ENCODE peak calls at places on chromosome 14, in six cellular contexts. G, Y, Z, B, D and F are unnamed samples. For H3K4me1, the result is how much of the 10 kb centered on the place peaks cover.

GRCh38 chr14:34628681-34629135 is 1.2 kb downstream of the SNX6 start:
- DNase-seq in Y (no peak), Z (no peak), G (peak), D (peak), B (peak), F (peak)

GRCh38 chr14:74418031-74418430 is 8.0 kb downstream of the SYNDIG1L start:
- DNase-seq in Y (no peak), B (no peak), D (no peak), G (no peak), Z (no peak), F (no peak)

GRCh38 chr14:69886843-69887242 is 7.6 kb downstream of the SMOC1 start:
- DNase-seq in B (peak), G (no peak), Y (no peak), Z (no peak), D (no peak), F (no peak)

GRCh38 chr14:26621366-26621765 is 23.5 kb upstream of the NOVA1 start:
- DNase-seq in D (no peak), B (no peak), Z (no peak), G (no peak), Y (no peak), F (no peak)

GRCh38 chr14:73824116-73824515 is 27.5 kb upstream of the PTGR2 start:
- DNase-seq in B (no peak), D (no peak), Z (no peak), G (no peak), Y (peak), F (peak)

GRCh38 chr14:42428996-42429395 is 822.3 kb downstream of the LRFN5 start:
- DNase-seq in B (no peak), Z (no peak), Y (no peak), G (no peak), D (no peak), F (no peak)

GRCh38 chr14:94227029-94227428 is 52.9 kb downstream of the PPP4R4 start:
- DNase-seq in D (no peak), G (no peak), Z (no peak), B (peak), Y (no peak), F (no peak)

GRCh38 chr14:96038920-96039632 is at the start of gene C14orf132:
- DNase-seq in B (peak), Y (peak), Z (peak), D (peak), G (peak), F (peak)

GRCh38 chr14:60220084-60220483 is 28.9 kb upstream of the PPM1A start:
- DNase-seq in B (no peak), Y (no peak), D (no peak), Z (no peak), G (no peak), F (no peak)

GRCh38 chr14:103280278-103280917 is 53.6 kb upstream of the EIF5 start:
- DNase-seq in Z (no peak), Y (no peak), B (no peak), G (no peak), D (no peak), F (no peak)

GRCh38 chr14:96178674-96179321 is 25.8 kb upstream of the BDKRB2 start:
- DNase-seq in B (peak), D (no peak), G (no peak), Z (no peak), Y (peak), F (no peak)

GRCh38 chr14:49875640-49876198 is 17.2 kb upstream of the ARF6 start:
- DNase-seq in B (no peak), G (no peak), Y (no peak), Z (no peak), D (no peak), F (no peak)

GRCh38 chr14:49882826-49883694 is 9.8 kb upstream of the ARF6 start:
- DNase-seq in D (no peak), Y (no peak), B (no peak), G (no peak), Z (no peak), F (no peak)

GRCh38 chr14:32940066-32940651 is 1.5 kb downstream of the NPAS3 start:
- DNase-seq in G (no peak), Z (no peak), D (no peak), Y (no peak), B (no peak), F (peak)

GRCh38 chr14:51367600-51367931 is 127.5 kb downstream of the TMX1 start:
- DNase-seq in D (no peak), B (peak), Z (peak), Y (no peak), G (no peak), F (no peak)

GRCh38 chr14:61891251-61891650 is 129.0 kb downstream of the SNAPC1 start:
- DNase-seq in Y (no peak), Z (no peak), D (no peak), G (no peak), B (peak), F (no peak)

GRCh38 chr14:101200008-101200649 is 296.6 kb upstream of the RTL1 start:
- DNase-seq in D (no peak), Z (no peak), B (no peak), G (no peak), Y (peak), F (no peak)

GRCh38 chr14:104290756-104291122 is 152.4 kb downstream of the KIF26A start:
- DNase-seq in Y (no peak), D (no peak), Z (no peak), G (no peak), B (no peak), F (peak)

GRCh38 chr14:94144765-94145164 is 15.4 kb upstream of the IFI27L2 start:
- DNase-seq in D (no peak), B (no peak), G (no peak), Y (no peak), Z (no peak), F (no peak)

GRCh38 chr14:35335388-35336092 is 43.4 kb downstream of the PSMA6 start:
- DNase-seq in B (no peak), D (peak), Y (no peak), Z (no peak), G (no peak), F (peak)

GRCh38 chr14:77067632-77068514 is 30.2 kb upstream of the CIPC start:
- DNase-seq in Y (peak), Z (peak), B (peak), D (peak), G (peak), F (peak)

GRCh38 chr14:62988967-62989366 is 56.3 kb downstream of the KCNH5 start:
- DNase-seq in G (no peak), Y (no peak), Z (no peak), D (no peak), B (peak), F (no peak)

GRCh38 chr14:103696027-103696402 is 19.2 kb downstream of the XRCC3 start:
- DNase-seq in G (no peak), B (no peak), Y (peak), D (no peak), Z (no peak), F (no peak)

GRCh38 chr14:97329701-97330100 is 532.5 kb downstream of the VRK1 start:
- DNase-seq in Y (no peak), D (no peak), Z (no peak), B (no peak), G (no peak), F (no peak)

GRCh38 chr14:58572092-58572853 is 65.5 kb upstream of the DACT1 start:
- DNase-seq in G (no peak), B (peak), Y (no peak), D (peak), Z (no peak), F (no peak)

GRCh38 chr14:55938249-55938791 is 179.9 kb upstream of the PELI2 start:
- DNase-seq in D (no peak), Y (no peak), B (peak), G (no peak), Z (no peak), F (no peak)

GRCh38 chr14:35400707-35401421 is 3.7 kb downstream of the NFKBIA start:
- DNase-seq in Y (peak), G (no peak), B (no peak), D (no peak), Z (no peak), F (peak)

GRCh38 chr14:75315143-75315542 is 36.5 kb downstream of the FOS start:
- DNase-seq in G (no peak), Z (no peak), D (no peak), Y (no peak), B (peak), F (peak)

GRCh38 chr14:73764881-73765280 is 50.7 kb upstream of the PNMA1 start:
- DNase-seq in D (no peak), G (no peak), Y (peak), Z (peak), B (no peak), F (peak)

GRCh38 chr14:99143793-99144192 is 128.2 kb downstream of the BCL11B start:
- DNase-seq in G (no peak), D (peak), Z (no peak), B (no peak), Y (no peak), F (no peak)

GRCh38 chr14:103542545-103543088 is 13.6 kb downstream of the TRMT61A start:
- DNase-seq in B (no peak), Z (no peak), G (no peak), D (no peak), Y (peak), F (no peak)

GRCh38 chr14:105933238-105933637 is 406.9 kb downstream of the TMEM121 start:
- DNase-seq in Z (no peak), Y (no peak), G (no peak), D (no peak), B (no peak), F (no peak)

GRCh38 chr14:105930572-105930971 is 404.2 kb downstream of the TMEM121 start:
- DNase-seq in Z (no peak), Y (peak), G (peak), B (no peak), D (no peak), F (no peak)

GRCh38 chr14:105929327-105930081 is 403.1 kb downstream of the TMEM121 start:
- DNase-seq in Z (no peak), G (peak), Y (peak), B (no peak), D (no peak), F (no peak)

GRCh38 chr14:105935384-105935783 is 409.0 kb downstream of the TMEM121 start:
- DNase-seq in D (no peak), G (no peak), Z (no peak), B (no peak), Y (no peak), F (no peak)

GRCh38 chr14:105931808-105932483 is 405.6 kb downstream of the TMEM121 start:
- DNase-seq in G (peak), Z (no peak), Y (no peak), D (peak), B (no peak), F (no peak)
- TF ChIP-seq CTCF in G (peak), Z (no peak), Y (no peak), D (peak), B (no peak), F (no peak)

GRCh38 chr14:22835505-22835904 is 880 bp upstream of the MMP14 start:
- DNase-seq in B (no peak), G (no peak), Z (no peak), D (no peak), Y (no peak), F (no peak)

GRCh38 chr14:22838631-22839041 is 2.3 kb downstream of the MMP14 start:
- DNase-seq in Z (no peak), D (no peak), G (no peak), B (peak), Y (no peak), F (peak)

GRCh38 chr14:22837059-22837749 is 819 bp downstream of the MMP14 start:
- DNase-seq in D (no peak), Y (peak), B (peak), Z (no peak), G (peak), F (peak)

GRCh38 chr14:22837750-22838538 is 1.6 kb downstream of the MMP14 start:
- DNase-seq in B (peak), Z (peak), G (no peak), D (no peak), Y (peak), F (peak)

DNA sequence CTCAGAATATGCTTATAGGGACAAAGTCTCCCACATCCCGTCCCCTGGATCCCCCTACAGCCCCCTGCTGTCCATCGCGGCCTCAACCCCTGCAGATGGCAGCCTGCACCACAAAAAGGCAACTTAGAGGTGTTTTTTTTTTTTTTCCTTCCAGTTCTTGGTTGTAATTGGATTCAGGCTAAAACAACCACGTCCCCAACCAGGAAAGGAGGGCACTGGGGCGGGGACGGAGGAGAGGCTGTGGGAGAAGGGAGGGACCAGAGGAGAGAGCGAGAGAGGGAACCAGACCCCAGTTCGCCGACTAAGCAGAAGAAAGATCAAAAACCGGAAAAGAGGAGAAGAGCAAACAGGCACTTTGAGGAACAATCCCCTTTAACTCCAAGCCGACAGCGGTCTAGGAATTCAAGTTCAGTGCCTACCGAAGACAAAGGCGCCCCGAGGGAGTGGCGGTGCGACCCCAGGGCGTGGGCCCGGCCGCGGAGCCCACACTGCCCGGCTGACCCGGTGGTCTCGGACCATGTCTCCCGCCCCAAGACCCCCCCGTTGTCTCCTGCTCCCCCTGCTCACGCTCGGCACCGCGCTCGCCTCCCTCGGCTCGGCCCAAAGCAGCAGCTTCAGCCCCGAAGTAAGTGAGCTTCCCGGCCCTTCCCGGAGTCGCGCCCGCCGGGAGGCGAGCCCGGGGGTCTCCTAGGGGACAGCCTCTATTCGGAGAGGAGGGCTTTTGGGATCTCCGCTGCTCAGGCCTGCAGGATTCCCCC is at the start of gene MMP14:
- DNase-seq in Y (peak), G (peak), B (peak), Z (peak), D (no peak), F (peak)
- TF ChIP-seq POLR2A in Y (no peak), G (no peak), B (peak), Z (peak), D (no peak), F (peak)

DNA sequence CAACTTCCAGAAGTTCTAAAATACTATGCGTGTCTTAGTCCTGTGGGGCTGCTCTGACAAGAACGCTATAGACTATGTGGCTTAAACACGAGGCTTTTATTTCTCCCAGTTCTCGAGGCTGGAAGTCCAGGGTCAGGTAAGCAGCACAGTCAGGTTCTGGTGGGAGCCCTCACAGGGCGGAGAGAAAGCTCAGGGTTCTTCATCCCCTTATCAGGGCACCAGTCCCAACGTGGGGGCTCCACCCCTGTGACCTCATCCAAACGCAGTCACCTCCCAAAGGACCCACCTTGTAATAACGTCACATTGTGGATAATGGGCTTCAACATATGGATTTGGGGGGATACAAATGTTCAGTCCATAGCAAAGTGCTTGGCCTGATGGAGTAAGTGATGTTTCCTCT is 37.1 kb upstream of the TC2N start:
- DNase-seq in Y (no peak), D (no peak), G (no peak), Z (no peak), B (no peak), F (no peak)
- H3K4me1 ChIP-seq in Y (under half), D (under half), G (under half), Z (under half), B (under half), F (under half)

GRCh38 chr14:24212924-24213865 is at the start of gene CHMP4A:
- DNase-seq in Z (peak), D (peak), Y (peak), G (peak), B (peak), F (peak)
- TF ChIP-seq CTCF in Z (no peak), D (no peak), Y (no peak), G (peak), B (peak), F (no peak)

DNA sequence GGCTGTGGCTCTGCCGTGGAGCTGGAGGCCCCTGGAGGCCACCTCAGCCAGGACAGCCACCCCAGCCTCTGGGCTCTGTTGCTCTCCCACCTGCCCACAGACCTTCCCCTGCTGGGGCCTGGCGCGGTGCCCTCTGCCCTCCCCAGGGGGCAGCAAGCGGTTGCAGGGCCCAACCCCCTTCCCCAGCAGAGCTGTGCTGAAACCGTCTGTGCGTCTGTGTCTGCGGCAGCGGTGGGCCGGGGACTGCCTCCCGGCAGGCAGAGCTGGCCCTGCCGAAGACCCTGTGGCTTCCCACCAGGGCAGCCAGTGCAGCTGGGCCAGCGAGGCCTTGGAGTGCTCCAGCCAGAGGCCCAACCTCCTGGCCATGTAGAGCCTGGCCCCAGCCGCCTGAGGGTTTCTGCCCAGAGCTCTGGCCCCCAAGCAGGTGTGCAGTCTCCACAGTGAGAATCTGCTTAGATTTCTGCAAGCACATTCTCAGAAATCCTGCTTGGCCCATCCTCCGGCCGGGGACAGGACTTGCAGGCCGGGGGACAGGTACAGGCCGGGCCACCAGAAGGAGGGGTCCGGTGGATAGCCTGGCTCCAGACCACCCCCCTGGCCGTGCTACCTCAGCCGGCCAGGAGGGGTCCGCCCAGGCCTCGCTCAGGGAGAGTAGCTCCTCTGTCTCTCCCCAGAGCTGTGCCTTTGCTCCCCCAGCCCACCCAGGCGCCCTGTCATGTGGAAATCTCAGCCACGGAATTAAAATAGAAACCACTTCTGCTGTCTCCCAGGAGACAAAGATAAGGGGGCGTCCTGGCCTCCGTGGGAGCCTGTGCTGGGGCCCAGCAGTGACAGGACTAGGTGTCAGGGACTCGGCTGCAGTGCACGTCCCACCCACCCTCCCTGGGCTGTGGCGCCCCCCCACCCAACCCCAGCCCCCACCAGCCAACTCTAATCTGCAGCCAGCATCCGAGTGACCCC is 3.5 kb upstream of the CRIP2 start:
- DNase-seq in B (no peak), D (no peak), G (peak), Z (no peak), Y (no peak), F (no peak)
- TF ChIP-seq POLR2A in B (no peak), D (no peak), G (no peak), Z (no peak), Y (no peak), F (no peak)

DNA sequence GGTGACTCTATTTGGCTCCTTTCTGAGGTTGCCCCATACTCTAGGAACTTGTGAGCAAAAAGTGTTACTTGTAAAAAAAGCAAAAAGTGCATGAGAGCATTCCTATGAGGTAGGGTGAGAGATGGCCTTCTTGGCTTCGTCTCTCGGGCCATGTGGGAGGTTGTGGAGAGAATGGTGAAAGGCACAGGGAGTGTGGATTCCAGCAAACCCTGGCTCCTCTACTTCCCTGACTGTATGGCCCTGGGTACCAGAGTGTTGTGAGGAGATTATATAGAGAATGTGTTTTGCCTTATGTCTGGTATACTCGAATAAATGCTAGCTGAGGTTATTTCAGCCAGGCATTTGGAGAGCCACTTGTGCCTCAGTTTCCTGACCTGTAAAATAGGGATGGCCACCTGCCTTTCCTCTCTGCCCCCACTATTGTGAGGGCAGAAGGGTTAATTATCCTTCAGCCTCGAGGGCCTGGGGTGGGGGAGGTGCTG is 11.0 kb downstream of the PLEKHG3 start:
- DNase-seq in G (no peak), Y (no peak), Z (no peak), D (no peak), B (no peak), F (no peak)
- H3K4me1 ChIP-seq in G (under half), Y (half or more), Z (half or more), D (half or more), B (under half), F (under half)

GRCh38 chr14:22147716-22148115 is 441.3 kb downstream of the DAD1 start:
- DNase-seq in Y (no peak), Z (no peak), B (no peak), D (no peak), G (peak), F (no peak)
- TF ChIP-seq CTCF in Y (no peak), Z (no peak), B (no peak), D (no peak), G (no peak), F (no peak)